ENCODE peak calls at places on chromosomes 1 and 21, in six cellular contexts. G is omental fat pad; D is cardiac fibroblast; N is cardiac muscle cell; P is CD8-positive, alpha-beta T cell; Q is choroid plexus epithelial cell. A is an unnamed sample.

GRCh38 chr1:64155285-64155684 is 48.1 kb upstream of the UBE2U start:
- DNase-seq in G (no peak), D (no peak), N (no peak), P (no peak), Q (no peak), A (no peak)

GRCh38 chr1:64471218-64471719 is 1.3 kb downstream of the CACHD1 start:
- DNase-seq in G (no peak), D (peak), N (peak), P (no peak), Q (peak), A (peak)

GRCh38 chr1:109161836-109162606 is 48.1 kb downstream of the ELAPOR1 start:
- DNase-seq in G (no peak), D (peak), N (no peak), P (no peak), Q (peak), A (no peak)

GRCh38 chr1:110538082-110538481 is 19.1 kb upstream of the KCNA10 start:
- DNase-seq in G (no peak), D (no peak), N (no peak), P (no peak), Q (no peak), A (no peak)

GRCh38 chr1:183349201-183349711 is 68.9 kb downstream of the NMNAT2 start:
- DNase-seq in G (no peak), D (peak), N (peak), P (no peak), Q (peak), A (no peak)

GRCh38 chr1:46568614-46569013 is 17.2 kb upstream of the KNCN start:
- DNase-seq in G (no peak), D (no peak), N (no peak), P (no peak), Q (no peak), A (no peak)

GRCh38 chr1:15985611-15986272 is 9.8 kb upstream of the ZBTB17 start:
- DNase-seq in G (no peak), D (peak), N (no peak), P (no peak), Q (no peak), A (no peak)

GRCh38 chr1:4724695-4725250 is 70.4 kb downstream of the AJAP1 start:
- DNase-seq in G (no peak), D (no peak), N (no peak), P (no peak), Q (no peak), A (no peak)

GRCh38 chr1:24390924-24391782 is 22.4 kb downstream of the STPG1 start:
- DNase-seq in G (peak), D (peak), N (peak), P (peak), Q (peak), A (peak)

GRCh38 chr1:94298861-94299260 is 61.5 kb upstream of the ARHGAP29 start:
- DNase-seq in G (no peak), D (peak), N (no peak), P (no peak), Q (peak), A (no peak)

GRCh38 chr1:170685166-170685565 is 21.2 kb downstream of the PRRX1 start:
- DNase-seq in G (no peak), D (peak), N (no peak), P (no peak), Q (peak), A (no peak)

GRCh38 chr21:17053321-17053720 is 459.5 kb upstream of the CXADR start:
- DNase-seq in G (no peak), D (no peak), N (no peak), P (no peak), Q (no peak), A (no peak)

GRCh38 chr1:112363636-112364035 is 32.4 kb upstream of the CTTNBP2NL start:
- DNase-seq in G (no peak), D (no peak), N (no peak), P (no peak), Q (no peak), A (no peak)

GRCh38 chr1:154391086-154391770 is 13.9 kb upstream of the IL6R start:
- DNase-seq in G (no peak), D (no peak), N (no peak), P (no peak), Q (no peak), A (no peak)

GRCh38 chr1:87291107-87291506 is 37.6 kb upstream of the LMO4 start:
- DNase-seq in G (no peak), D (peak), N (no peak), P (no peak), Q (peak), A (no peak)

GRCh38 chr21:46116846-46117585 is 19.1 kb downstream of the COL6A2 start:
- DNase-seq in G (peak), D (no peak), N (no peak), P (no peak), Q (no peak), A (peak)

GRCh38 chr21:42107881-42108553 is 36.9 kb downstream of the UMODL1 start:
- DNase-seq in G (no peak), D (peak), N (peak), P (peak), Q (peak), A (peak)

GRCh38 chr1:184093071-184093470 is 41.5 kb downstream of the TSEN15 start:
- DNase-seq in G (no peak), D (no peak), N (no peak), P (no peak), Q (no peak), A (no peak)

GRCh38 chr21:28771790-28772501 is 220.7 kb downstream of the LTN1 start:
- DNase-seq in G (no peak), D (peak), N (no peak), P (no peak), Q (peak), A (no peak)

GRCh38 chr1:207997486-207998268 is 86.8 kb upstream of the CD34 start:
- DNase-seq in G (peak), D (peak), N (peak), P (peak), Q (peak), A (peak)

GRCh38 chr1:100868364-100868995 is 26.2 kb downstream of the EXTL2 start:
- DNase-seq in G (no peak), D (peak), N (peak), P (no peak), Q (peak), A (no peak)

GRCh38 chr1:175072131-175072941 is 4.7 kb downstream of the TNN start:
- DNase-seq in G (no peak), D (peak), N (peak), P (no peak), Q (peak), A (no peak)

GRCh38 chr1:78884685-78885452 is 121.7 kb downstream of the ADGRL4 start:
- DNase-seq in G (no peak), D (peak), N (peak), P (no peak), Q (peak), A (no peak)

GRCh38 chr1:60065199-60065598 is 8.4 kb downstream of the C1orf87 start:
- DNase-seq in G (no peak), D (no peak), N (no peak), P (no peak), Q (no peak), A (no peak)

GRCh38 chr1:206808615-206809014 is 36.3 kb upstream of the IL10 start:
- DNase-seq in G (no peak), D (peak), N (peak), P (peak), Q (peak), A (peak)

GRCh38 chr1:156625436-156626078 is 6.3 kb downstream of the HAPLN2 start:
- DNase-seq in G (peak), D (peak), N (peak), P (peak), Q (peak), A (peak)

GRCh38 chr1:201353186-201353940 is 24.1 kb downstream of the TNNT2 start:
- DNase-seq in G (no peak), D (no peak), N (peak), P (no peak), Q (no peak), A (no peak)

GRCh38 chr1:223260712-223261111 is 103.3 kb downstream of the SUSD4 start:
- DNase-seq in G (no peak), D (no peak), N (no peak), P (no peak), Q (no peak), A (no peak)

GRCh38 chr1:89298461-89298860 is 25.8 kb upstream of the GBP5 start:
- DNase-seq in G (no peak), D (no peak), N (no peak), P (no peak), Q (no peak), A (no peak)

GRCh38 chr21:34988139-34988538 is 61.0 kb downstream of the RUNX1 start:
- DNase-seq in G (no peak), D (no peak), N (no peak), P (no peak), Q (peak), A (no peak)

GRCh38 chr1:161427733-161428516 is 60.2 kb upstream of the CFAP126 start:
- DNase-seq in G (no peak), D (peak), N (no peak), P (no peak), Q (peak), A (no peak)

GRCh38 chr1:117568999-117569398 is 36.8 kb upstream of the TENT5C start:
- DNase-seq in G (no peak), D (no peak), N (no peak), P (no peak), Q (no peak), A (no peak)
- TF ChIP-seq CTCF in G (no peak), D (no peak), N (no peak), P (no peak), Q (no peak), A (no peak)

GRCh38 chr1:246907472-246907871 is 24.3 kb downstream of the AHCTF1 start:
- DNase-seq in G (no peak), D (peak), N (peak), P (no peak), Q (peak), A (no peak)
- TF ChIP-seq CTCF in G (no peak), D (peak), N (peak), P (peak), Q (peak), A (peak)

GRCh38 chr1:18743233-18743632 is 112.6 kb downstream of the PAX7 start:
- DNase-seq in G (no peak), D (no peak), N (no peak), P (no peak), Q (no peak), A (no peak)
- TF ChIP-seq CTCF in G (no peak), D (no peak), N (no peak), P (no peak), Q (no peak), A (peak)

GRCh38 chr21:31459457-31459856 is 115.4 kb upstream of the TIAM1 start:
- DNase-seq in G (no peak), D (no peak), N (peak), P (no peak), Q (no peak), A (no peak)

GRCh38 chr21:31456201-31456600 is 112.1 kb upstream of the TIAM1 start:
- DNase-seq in G (no peak), D (no peak), N (no peak), P (no peak), Q (no peak), A (no peak)

GRCh38 chr21:31455506-31455905 is 111.4 kb upstream of the TIAM1 start:
- DNase-seq in G (no peak), D (no peak), N (no peak), P (no peak), Q (no peak), A (no peak)

GRCh38 chr21:31460985-31461384 is 116.9 kb upstream of the TIAM1 start:
- DNase-seq in G (no peak), D (no peak), N (no peak), P (no peak), Q (no peak), A (no peak)

GRCh38 chr21:31457675-31458074 is 113.6 kb upstream of the TIAM1 start:
- DNase-seq in G (no peak), D (no peak), N (no peak), P (no peak), Q (no peak), A (no peak)
- TF ChIP-seq CTCF in G (no peak), D (no peak), N (no peak), P (no peak), Q (peak), A (peak)

GRCh38 chr21:44012474-44013379 is 618 bp downstream of the TRAPPC10 start:
- DNase-seq in G (no peak), D (no peak), N (peak), P (peak), Q (peak), A (peak)
- TF ChIP-seq CTCF in G (no peak), D (no peak), N (no peak), P (no peak), Q (no peak), A (peak)

GRCh38 chr21:44875341-44875740 is 1.9 kb upstream of the PTTG1IP start:
- DNase-seq in G (no peak), D (peak), N (no peak), P (no peak), Q (peak), A (no peak)
- TF ChIP-seq CTCF in G (no peak), D (no peak), N (peak), P (no peak), Q (peak), A (no peak)

GRCh38 chr1:23368562-23369334 is 888 bp downstream of the ZNF436 start:
- DNase-seq in G (peak), D (peak), N (peak), P (peak), Q (peak), A (peak)
- TF ChIP-seq CTCF in G (no peak), D (no peak), N (peak), P (no peak), Q (peak), A (peak)

DNA sequence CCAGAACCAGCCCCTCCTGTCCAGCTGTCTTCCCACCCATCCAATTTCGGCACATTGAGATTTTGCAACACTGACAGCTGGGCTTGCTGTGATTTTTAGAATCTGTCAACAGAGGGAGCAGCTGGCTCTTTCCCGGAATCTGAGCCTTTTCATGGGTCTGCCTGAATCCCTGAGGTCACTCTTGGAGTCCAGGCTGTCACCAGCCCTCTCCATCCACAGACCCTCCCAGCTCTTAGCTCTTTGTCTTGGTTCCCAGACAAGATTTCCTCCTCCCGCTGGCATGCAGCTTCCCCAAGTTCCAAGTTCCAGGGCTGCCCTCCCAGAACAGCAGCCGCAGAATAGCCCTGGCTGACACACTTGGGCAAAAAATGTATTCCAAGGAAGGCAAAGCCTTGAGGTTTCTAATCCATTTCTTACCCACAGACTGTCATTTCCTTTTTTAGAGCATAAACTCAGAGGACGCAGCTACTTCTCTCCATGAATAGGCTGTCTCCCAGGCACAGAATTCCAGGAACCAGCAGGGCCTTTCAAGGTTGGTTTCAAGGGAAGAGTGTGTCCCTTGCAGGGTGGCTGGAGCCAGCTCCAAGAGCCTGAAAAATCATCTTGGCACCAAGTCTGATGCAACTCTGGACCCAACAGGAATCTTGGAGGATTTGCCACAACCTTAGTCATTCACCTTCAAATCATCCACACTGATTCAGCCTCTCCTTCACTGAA is 7.1 kb upstream of the TMEM61 start:
- DNase-seq in G (no peak), D (peak), N (peak), P (no peak), Q (peak), A (no peak)
- TF ChIP-seq CTCF in G (no peak), D (peak), N (peak), P (no peak), Q (peak), A (peak)

GRCh38 chr1:228842094-228842775 is 107.0 kb downstream of the RHOU start:
- DNase-seq in G (no peak), D (peak), N (no peak), P (no peak), Q (peak), A (no peak)
- TF ChIP-seq CTCF in G (no peak), D (no peak), N (no peak), P (no peak), Q (no peak), A (no peak)